ENCODE peak calls at places on chromosome 20, in eight cellular contexts. S, P, H, B, F, C, L and Y are unnamed samples.
A peak's percentile ranks its signal among the peaks of the same experiment; 100 is the strongest.

GRCh38 chr20:50036703-50037102 is 53.9 kb downstream of the SNAI1 start:
- DNase-seq in S (no peak), P (no peak), H (no peak), B (no peak), F (no peak), C (no peak), L (no peak), Y (no peak)

GRCh38 chr20:17971571-17972013 is 2.8 kb downstream of the MGME1 start:
- DNase-seq in S (no peak), P (no peak), H (no peak), B (peak; percentile 47), F (no peak), C (no peak), L (no peak), Y (no peak)

GRCh38 chr20:40686893-40687292 is 2.1 kb downstream of the MAFB start:
- DNase-seq in S (no peak), P (no peak), H (peak; percentile 49), B (no peak), F (no peak), C (no peak), L (no peak), Y (no peak)

GRCh38 chr20:47730744-47731143 is 54.5 kb downstream of the SULF2 start:
- DNase-seq in S (peak; percentile 75), P (no peak), H (no peak), B (no peak), F (no peak), C (peak; percentile 12), L (no peak), Y (no peak)

GRCh38 chr20:3235661-3236324 is 3.2 kb downstream of the SLC4A11 start:
- DNase-seq in S (peak; percentile 92), P (no peak), H (no peak), B (no peak), F (no peak), C (no peak), L (no peak), Y (no peak)

GRCh38 chr20:6533828-6534388 is 233.6 kb upstream of the BMP2 start:
- DNase-seq in S (no peak), P (no peak), H (peak; percentile 37), B (peak; percentile 64), F (no peak), C (no peak), L (peak; percentile 25), Y (no peak)

GRCh38 chr20:41222299-41222698 is 85.0 kb downstream of the PLCG1 start:
- DNase-seq in S (no peak), P (no peak), H (no peak), B (no peak), F (no peak), C (no peak), L (no peak), Y (no peak)

GRCh38 chr20:41696428-41696827 is 78.3 kb upstream of the CHD6 start:
- DNase-seq in S (no peak), P (no peak), H (no peak), B (no peak), F (no peak), C (no peak), L (no peak), Y (no peak)

GRCh38 chr20:1434571-1435336 is 31.9 kb downstream of the NSFL1C start:
- DNase-seq in S (peak; percentile 38), P (no peak), H (no peak), B (peak; percentile 72), F (no peak), C (no peak), L (no peak), Y (no peak)

GRCh38 chr20:483791-484644 is 21.7 kb upstream of the TBC1D20 start:
- DNase-seq in S (no peak), P (no peak), H (peak; percentile 74), B (no peak), F (no peak), C (peak; percentile 11), L (no peak), Y (no peak)

GRCh38 chr20:35329435-35330139 is 37.4 kb upstream of the FAM83C start:
- DNase-seq in S (peak; percentile 78), P (no peak), H (no peak), B (peak; percentile 53), F (no peak), C (no peak), L (no peak), Y (peak; percentile 17)

GRCh38 chr20:47273591-47274235 is 82.8 kb downstream of the ZMYND8 start:
- DNase-seq in S (no peak), P (no peak), H (no peak), B (no peak), F (no peak), C (no peak), L (no peak), Y (no peak)